ENCODE peak calls at places on chromosome 19, in five cellular contexts. J, B, W, M and D are unnamed samples.

GRCh38 chr19:7928334-7928706 is 2.4 kb upstream of the CTXN1 start:
- DNase-seq in J (no peak), M (no peak), W (no peak), B (no peak), D (no peak)

GRCh38 chr19:29492761-29493160 is 33.0 kb upstream of the VSTM2B start:
- DNase-seq in M (no peak), W (no peak), B (no peak), J (no peak), D (no peak)

GRCh38 chr19:40831502-40832430 is 18.5 kb downstream of the CYP2A6 start:
- DNase-seq in J (no peak), M (peak; percentile 30), W (no peak), B (no peak), D (no peak)

GRCh38 chr19:34126966-34127365 is 45.3 kb upstream of the LSM14A start:
- DNase-seq in B (no peak), W (no peak), J (no peak), M (no peak), D (no peak)

GRCh38 chr19:49911381-49912145 is 14.9 kb upstream of the IL4I1 start:
- DNase-seq in M (no peak), W (peak; percentile 39), J (no peak), B (no peak), D (no peak)

GRCh38 chr19:34430738-34431625 is 2.8 kb downstream of the UBA2 start:
- DNase-seq in M (no peak), J (peak; percentile 77), W (peak; percentile 18), B (peak; percentile 28), D (peak; percentile 76)

GRCh38 chr19:55340784-55341147 is 1.1 kb downstream of the KMT5C start:
- DNase-seq in B (peak; percentile 53), J (peak; percentile 25), M (no peak), W (peak; percentile 35), D (peak; percentile 63)

GRCh38 chr19:41886761-41887710 is 4.1 kb downstream of the ARHGEF1 start:
- DNase-seq in M (peak; percentile 82), W (peak; percentile 71), B (no peak), J (no peak), D (no peak)

GRCh38 chr19:33298146-33298911 is 4.0 kb downstream of the CEBPA start:
- DNase-seq in M (no peak), W (no peak), B (no peak), J (no peak), D (no peak)

GRCh38 chr19:55391702-55392615 is 6.2 kb downstream of the RPL28 start:
- DNase-seq in J (no peak), M (no peak), B (no peak), W (no peak), D (no peak)

GRCh38 chr19:38735257-38735686 is 9.0 kb downstream of the CAPN12 start:
- DNase-seq in J (no peak), W (peak; percentile 26), B (no peak), M (peak; percentile 77), D (peak; percentile 63)

GRCh38 chr19:38719761-38720558 is 24.3 kb downstream of the CAPN12 start:
- DNase-seq in M (no peak), W (no peak), B (no peak), J (no peak), D (no peak)

GRCh38 chr19:10927691-10928562 is 512 bp downstream of the YIPF2 start:
- DNase-seq in B (no peak), W (peak; percentile 14), J (no peak), M (no peak), D (peak; percentile 74)

GRCh38 chr19:2722541-2723344 is 1.6 kb upstream of the DIRAS1 start:
- DNase-seq in J (no peak), M (no peak), B (no peak), W (no peak), D (peak; percentile 73)

GRCh38 chr19:33241530-33242101 is 16.0 kb upstream of the SLC7A10 start:
- DNase-seq in J (no peak), W (peak; percentile 31), B (no peak), M (peak; percentile 67), D (peak; percentile 36)

GRCh38 chr19:18590273-18591272 is 2.0 kb downstream of the REX1BD start:
- DNase-seq in B (no peak), J (no peak), M (no peak), W (no peak), D (peak; percentile 81)

GRCh38 chr19:12792048-12792852 is 964 bp downstream of the JUNB start:
- DNase-seq in B (peak; percentile 40), W (peak; percentile 80), J (peak; percentile 86), M (peak; percentile 90), D (peak; percentile 61)

GRCh38 chr19:41587101-41587837 is 11.3 kb downstream of the CEACAM21 start:
- DNase-seq in W (no peak), J (no peak), M (no peak), B (no peak), D (no peak)

GRCh38 chr19:8614455-8614854 is 3.9 kb upstream of the ADAMTS10 start:
- DNase-seq in W (no peak), J (no peak), M (no peak), B (no peak), D (no peak)

GRCh38 chr19:4456843-4457653 is 546 bp downstream of the UBXN6 start:
- DNase-seq in M (no peak), J (no peak), W (peak; percentile 46), B (no peak), D (peak; percentile 91)

GRCh38 chr19:18203408-18203862 is 407 bp downstream of the RAB3A start:
- DNase-seq in W (peak; percentile 51), J (peak; percentile 44), B (peak; percentile 27), M (no peak), D (peak; percentile 52)

GRCh38 chr19:46297700-46298476 is 1.0 kb downstream of the HIF3A start:
- DNase-seq in B (no peak), M (no peak), J (no peak), W (no peak), D (peak; percentile 55)

GRCh38 chr19:17385878-17386611 is 8.0 kb downstream of the CCDC194 start:
- DNase-seq in J (peak; percentile 49), B (peak; percentile 22), M (peak; percentile 84), W (peak; percentile 75), D (peak; percentile 75)

GRCh38 chr19:7294571-7295212 is 478 bp upstream of the INSR start:
- DNase-seq in B (peak; percentile 65), M (peak; percentile 60), J (peak; percentile 82), W (peak; percentile 25), D (peak; percentile 24)

GRCh38 chr19:54191671-54192453 is 754 bp downstream of the TSEN34 start:
- DNase-seq in B (no peak), J (no peak), W (no peak), M (no peak), D (no peak)

GRCh38 chr19:43735013-43735412 is 19.1 kb downstream of the IRGC start:
- DNase-seq in W (no peak), J (no peak), B (no peak), M (no peak), D (no peak)

GRCh38 chr19:58401825-58402433 is 6.5 kb downstream of the RNF225 start:
- DNase-seq in M (no peak), W (no peak), B (no peak), J (no peak), D (peak; percentile 16)

GRCh38 chr19:5585461-5586299 is 17.9 kb upstream of the TINCR start:
- DNase-seq in M (peak; percentile 77), J (no peak), B (no peak), W (peak; percentile 58), D (peak; percentile 84)

GRCh38 chr19:48558018-48558684 is 6.2 kb downstream of the SULT2B1 start:
- DNase-seq in M (no peak), B (no peak), W (no peak), J (no peak), D (peak; percentile 31)

GRCh38 chr19:41219924-41220567 is 1.0 kb downstream of the AXL start:
- DNase-seq in W (no peak), J (no peak), B (no peak), M (no peak), D (peak; percentile 68)